ENCODE peak calls at places on chromosome X, in four cellular contexts. K is mammary epithelial cell, C is OCI-LY7, I is DND-41. G is an unnamed sample. For H3K4me1, the result is how much of the 10 kb centered on the place peaks cover.

GRCh38 chrX:148310402-148311200 is 189.8 kb upstream of the AFF2 start:
- DNase-seq in I (peak), C (peak), K (no peak), G (peak)

GRCh38 chrX:101682723-101683122 is 23.1 kb upstream of the ARMCX2 start:
- DNase-seq in C (no peak), I (no peak), K (no peak), G (no peak)

GRCh38 chrX:54180403-54180802 is 2.7 kb downstream of the FAM120C start:
- DNase-seq in K (no peak), C (no peak), I (no peak), G (no peak)

GRCh38 chrX:40015693-40016092 is 82.1 kb downstream of the BCOR start:
- DNase-seq in I (no peak), C (no peak), K (no peak), G (no peak)

GRCh38 chrX:154019061-154019621 is 561 bp downstream of the IRAK1 start:
- DNase-seq in C (peak), I (peak), K (no peak), G (no peak)

GRCh38 chrX:150905293-150905692 is 6.8 kb upstream of the CD99L2 start:
- DNase-seq in I (no peak), C (no peak), K (no peak), G (no peak)

GRCh38 chrX:72128881-72129280 is 2.8 kb downstream of the RTL5 start:
- DNase-seq in I (peak), K (no peak), C (no peak), G (no peak)

GRCh38 chrX:121010218-121010617 is 24.7 kb upstream of the CT47A1 start:
- DNase-seq in C (no peak), K (no peak), I (no peak), G (no peak)

GRCh38 chrX:122565952-122566351 is 618.1 kb upstream of the GRIA3 start:
- DNase-seq in C (no peak), I (no peak), K (peak), G (no peak)

GRCh38 chrX:133045986-133046385 is 50.9 kb downstream of the USP26 start:
- DNase-seq in K (peak), I (no peak), C (no peak), G (no peak)

GRCh38 chrX:121546317-121546716 is 498.9 kb downstream of the GLUD2 start:
- DNase-seq in K (no peak), I (no peak), C (no peak), G (no peak)

GRCh38 chrX:129782706-129783105 is 3.0 kb downstream of the SASH3 start:
- DNase-seq in C (no peak), K (no peak), I (peak), G (no peak)

GRCh38 chrX:55908685-55909212 is 191.2 kb downstream of the RRAGB start:
- DNase-seq in K (peak), I (no peak), C (no peak), G (no peak)

GRCh38 chrX:11064851-11065600 is 46.1 kb upstream of the HCCS start:
- DNase-seq in I (no peak), C (no peak), K (peak), G (no peak)

GRCh38 chrX:8306296-8306975 is 135.4 kb upstream of the VCX2 start:
- DNase-seq in I (no peak), C (no peak), K (no peak), G (no peak)
- H3K4me1 ChIP-seq in I (under half), C (under half), K (under half), G (under half)

GRCh38 chrX:17635231-17635630 is 102.1 kb upstream of the SCML1 start:
- DNase-seq in K (no peak), C (no peak), I (no peak), G (no peak)
- H3K27ac ChIP-seq in K (no peak), C (no peak), I (no peak), G (no peak)

GRCh38 chrX:20060961-20061868 is 55.5 kb downstream of the MAP7D2 start:
- DNase-seq in I (peak), K (no peak), C (peak), G (no peak)
- H3K4me1 ChIP-seq in I (under half), K (under half), C (under half), G (under half)

DNA sequence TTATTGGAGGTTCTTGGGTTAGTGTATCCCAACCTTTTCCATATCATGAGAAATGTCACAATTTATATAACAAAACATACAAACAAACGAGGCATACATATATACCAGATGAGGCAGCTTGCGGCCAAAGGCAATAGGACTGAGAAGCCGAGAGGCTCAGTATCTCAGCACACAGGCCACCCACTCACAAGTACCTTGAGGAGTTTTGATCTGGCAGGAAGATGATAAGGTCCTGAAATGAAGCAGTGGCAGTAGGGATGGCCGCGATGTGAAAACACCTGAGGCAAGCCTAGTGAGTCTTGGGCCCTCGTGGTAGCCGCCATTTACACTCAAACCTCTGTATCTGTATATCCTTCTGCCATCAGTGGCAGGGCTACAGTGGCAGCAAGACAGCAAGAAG is 55.3 kb upstream of the PRPS1 start:
- DNase-seq in C (no peak), I (no peak), K (no peak), G (no peak)
- H3K27ac ChIP-seq in C (no peak), I (no peak), K (no peak), G (no peak)

DNA sequence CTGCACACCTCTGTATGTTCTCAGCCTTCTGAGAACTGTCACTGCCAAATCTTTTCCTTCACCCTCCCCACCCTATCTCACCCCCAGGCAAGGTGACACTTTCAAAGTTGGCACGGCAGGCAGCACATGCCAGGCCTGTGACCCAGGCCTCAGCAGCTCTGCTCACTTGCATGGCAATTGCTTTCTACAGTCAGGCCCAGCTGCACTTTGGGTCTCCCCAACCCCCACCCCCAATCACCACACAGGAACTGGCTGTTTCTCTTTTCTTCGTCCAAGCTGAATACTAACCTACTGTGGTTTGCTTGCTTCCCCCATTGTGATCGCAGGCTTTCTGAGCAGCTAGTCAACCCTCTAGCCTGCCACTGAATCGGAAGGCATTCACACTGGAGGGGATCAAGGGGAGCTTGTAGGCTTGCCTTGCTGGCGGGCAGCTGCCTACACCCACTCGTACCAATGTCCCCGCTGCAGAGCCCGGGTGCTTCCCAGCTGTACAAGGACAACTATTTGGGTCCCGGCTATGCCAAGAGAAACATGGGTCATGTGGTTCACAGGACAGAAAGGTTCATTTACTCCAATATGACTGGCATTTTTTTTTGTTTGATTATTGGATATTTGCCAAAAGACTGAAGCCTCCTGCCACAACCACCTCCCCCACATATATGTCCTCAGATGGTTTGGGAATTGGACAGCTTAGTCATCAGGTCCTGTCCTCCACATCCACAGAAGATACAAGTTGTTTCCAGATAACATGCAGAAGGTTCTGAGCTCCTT is 28.1 kb downstream of the SLC25A43 start:
- DNase-seq in I (peak), K (no peak), C (peak), G (no peak)
- H3K4me1 ChIP-seq in I (under half), K (under half), C (under half), G (under half)

GRCh38 chrX:110509778-110510510 is 151.3 kb downstream of the RTL9 start:
- DNase-seq in K (no peak), I (no peak), C (no peak), G (no peak)
- H3K27ac ChIP-seq in K (no peak), I (no peak), C (no peak), G (no peak)

DNA sequence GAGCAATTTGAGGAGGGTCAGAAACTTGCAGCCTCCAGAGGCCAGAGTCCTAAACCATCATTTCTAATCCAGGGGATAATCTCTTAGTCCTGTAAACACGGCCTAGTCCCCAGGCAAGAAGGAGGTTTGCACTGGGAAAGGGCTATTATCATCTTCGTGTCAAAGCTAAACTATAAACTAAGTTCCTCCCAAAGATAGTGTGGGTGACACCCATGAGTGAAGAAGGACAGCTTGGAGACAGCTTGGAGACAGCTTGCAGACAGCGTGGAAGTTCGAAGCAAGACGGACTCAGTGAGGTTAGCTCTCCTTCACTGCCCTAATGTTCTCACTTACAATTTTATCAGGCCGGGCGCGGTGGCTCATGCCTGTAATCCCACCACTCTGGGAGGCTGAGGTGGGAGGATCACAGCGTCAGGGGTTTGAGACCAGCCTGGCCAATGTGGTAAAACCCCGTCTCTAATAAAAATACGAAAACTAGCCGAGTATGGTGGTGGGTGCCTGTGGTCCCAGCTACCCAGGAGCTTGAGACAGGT is 19.3 kb upstream of the PLCXD1 start:
- DNase-seq in K (no peak), C (no peak), I (no peak), G (no peak)
- H3K4me1 ChIP-seq in K (under half), C (under half), I (under half), G (under half)

GRCh38 chrX:2320580-2321327 is 180.0 kb downstream of the DHRSX start:
- DNase-seq in C (no peak), K (no peak), I (no peak), G (no peak)
- H3K27ac ChIP-seq in C (no peak), K (no peak), I (no peak), G (no peak)